ENCODE peak calls at places on chromosomes 16 and 17, in four cellular contexts. J is HEK293T, Q is K562, O is GM12878. V is an unnamed sample.

GRCh38 chr16:13060932-13061331 is 159.5 kb downstream of the SHISA9 start:
- DNase-seq in J (no peak), O (no peak), Q (no peak), V (no peak)

GRCh38 chr16:72371307-72372081 is 199.5 kb upstream of the PMFBP1 start:
- DNase-seq in Q (no peak), O (no peak), J (peak; percentile 54), V (no peak)

GRCh38 chr16:88482630-88483391 is 29.7 kb downstream of the ZFPM1 start:
- DNase-seq in Q (no peak), O (no peak), J (no peak), V (peak; percentile 29)

GRCh38 chr17:60538726-60539125 is 12.7 kb upstream of the APPBP2 start:
- DNase-seq in O (no peak), Q (no peak), J (no peak), V (no peak)

GRCh38 chr16:57711993-57712392 is 17.4 kb downstream of the DRC7 start:
- DNase-seq in O (no peak), J (no peak), Q (no peak), V (no peak)

GRCh38 chr17:51185763-51186332 is 19.6 kb downstream of the NME2 start:
- DNase-seq in J (no peak), O (no peak), Q (no peak), V (no peak)

GRCh38 chr17:74746376-74746775 is 2.1 kb upstream of the NHERF1 start:
- DNase-seq in Q (no peak), O (no peak), J (no peak), V (no peak)

GRCh38 chr17:7946441-7946840 is 14.4 kb downstream of the CNTROB start:
- DNase-seq in Q (no peak), O (no peak), J (no peak), V (no peak)

GRCh38 chr16:49463529-49463928 is 89.9 kb downstream of the C16orf78 start:
- DNase-seq in J (no peak), Q (no peak), O (peak; percentile 72), V (no peak)

GRCh38 chr17:48127371-48128051 is 19.9 kb downstream of the SNX11 start:
- DNase-seq in J (no peak), O (no peak), Q (no peak), V (no peak)

GRCh38 chr16:47644661-47645060 is 183.5 kb downstream of the PHKB start:
- DNase-seq in J (no peak), Q (no peak), O (no peak), V (no peak)

GRCh38 chr17:78252701-78253635 is 21.5 kb downstream of the TMEM235 start:
- DNase-seq in O (no peak), Q (no peak), J (no peak), V (no peak)

GRCh38 chr17:7557825-7558543 is 566 bp upstream of the TNFSF13 start:
- DNase-seq in Q (no peak), J (no peak), O (no peak), V (peak; percentile 52)

GRCh38 chr16:8674413-8675022 is at the start of gene ABAT:
- DNase-seq in J (peak; percentile 93), Q (peak; percentile 97), O (peak; percentile 33), V (peak; percentile 91)

GRCh38 chr16:30948087-30948955 is 547 bp upstream of the ORAI3 start:
- DNase-seq in Q (peak; percentile 65), O (no peak), J (peak; percentile 91), V (peak; percentile 82)

GRCh38 chr17:74960739-74961342 is 11.7 kb downstream of the HID1 start:
- DNase-seq in J (peak; percentile 83), O (no peak), Q (peak; percentile 91), V (peak; percentile 83)

GRCh38 chr17:3845361-3845753 is 689 bp downstream of the NCBP3 start:
- DNase-seq in J (no peak), Q (peak; percentile 31), O (no peak), V (no peak)

GRCh38 chr17:40124279-40125141 is 2.7 kb downstream of the MSL1 start:
- DNase-seq in Q (no peak), O (no peak), J (peak; percentile 5), V (no peak)

GRCh38 chr17:16150251-16150859 is 65.0 kb downstream of the NCOR1 start:
- DNase-seq in O (no peak), Q (no peak), J (no peak), V (no peak)

GRCh38 chr16:81521141-81521626 is 76.6 kb downstream of the CMIP start:
- DNase-seq in J (no peak), O (no peak), Q (peak; percentile 52), V (no peak)

GRCh38 chr17:76497979-76498885 is 3.0 kb downstream of the RHBDF2 start:
- DNase-seq in Q (no peak), O (no peak), J (peak; percentile 43), V (peak; percentile 55)

GRCh38 chr17:6753006-6753445 is 2.8 kb upstream of the XAF1 start:
- DNase-seq in O (no peak), J (no peak), Q (no peak), V (peak; percentile 11)

GRCh38 chr17:78974635-78975591 is 4.8 kb downstream of the LGALS3BP start:
- DNase-seq in Q (peak; percentile 40), O (no peak), J (peak; percentile 52), V (no peak)

GRCh38 chr17:19407601-19408380 is 3.2 kb upstream of the RNF112 start:
- DNase-seq in O (no peak), Q (no peak), J (no peak), V (no peak)

GRCh38 chr16:84302111-84302954 is 7.7 kb downstream of the WFDC1 start:
- DNase-seq in O (no peak), Q (no peak), J (no peak), V (no peak)

GRCh38 chr17:40817103-40817682 is 5.2 kb downstream of the KRT10 start:
- DNase-seq in Q (no peak), J (no peak), O (no peak), V (no peak)

GRCh38 chr16:29962344-29962994 is 590 bp downstream of the TMEM219 start:
- DNase-seq in O (no peak), Q (peak; percentile 16), J (no peak), V (peak; percentile 33)

GRCh38 chr16:68356249-68356918 is 45.6 kb downstream of the PRMT7 start:
- DNase-seq in O (peak; percentile 69), Q (no peak), J (no peak), V (no peak)

DNA sequence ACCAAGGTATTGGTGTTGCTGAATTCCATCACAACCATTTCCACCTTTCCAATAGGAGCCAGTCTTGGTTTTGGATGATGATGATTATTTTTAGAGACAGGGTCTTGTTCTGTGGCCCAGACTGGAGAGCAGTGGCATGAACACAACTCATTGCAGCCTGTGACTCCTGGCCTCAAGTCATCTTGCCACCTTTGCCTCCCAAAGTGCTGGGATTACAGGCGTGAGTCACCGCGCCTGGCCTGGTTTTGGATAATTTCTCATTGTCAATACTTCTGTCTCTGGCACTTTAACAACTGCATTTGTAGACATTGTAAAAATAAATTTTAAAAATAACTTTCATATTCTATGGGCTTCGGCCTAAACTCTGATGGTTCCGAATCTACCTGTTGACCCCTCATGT is 22.6 kb downstream of the STAT5B start:
- DNase-seq in O (no peak), J (no peak), Q (no peak), V (no peak)
- TF ChIP-seq FOXK2 in O (no peak), J (no peak), Q (no peak), V (no peak)

DNA sequence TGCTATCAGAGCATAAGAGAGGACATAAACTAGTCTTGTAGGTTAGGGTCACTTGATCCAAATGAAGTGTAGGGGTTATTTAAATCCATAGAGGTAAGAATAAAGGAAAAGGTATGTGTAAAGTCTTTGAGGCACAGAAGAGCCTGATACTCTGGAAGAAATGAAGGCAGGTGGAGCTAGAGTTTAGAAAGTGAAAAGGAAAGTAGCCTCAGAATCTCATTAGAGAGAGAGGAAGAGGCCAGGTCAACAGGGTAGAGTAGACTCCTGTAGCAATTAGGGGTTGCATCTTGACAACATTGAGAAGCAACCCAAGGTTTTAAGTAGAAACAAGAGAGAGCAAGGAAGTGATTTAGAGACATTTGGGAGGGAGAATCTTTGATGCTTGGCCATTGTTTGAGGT is 235.2 kb upstream of the SOX9 start:
- DNase-seq in O (no peak), J (no peak), Q (no peak), V (no peak)
- TF ChIP-seq FOXK2 in O (no peak), J (no peak), Q (no peak), V (no peak)

DNA sequence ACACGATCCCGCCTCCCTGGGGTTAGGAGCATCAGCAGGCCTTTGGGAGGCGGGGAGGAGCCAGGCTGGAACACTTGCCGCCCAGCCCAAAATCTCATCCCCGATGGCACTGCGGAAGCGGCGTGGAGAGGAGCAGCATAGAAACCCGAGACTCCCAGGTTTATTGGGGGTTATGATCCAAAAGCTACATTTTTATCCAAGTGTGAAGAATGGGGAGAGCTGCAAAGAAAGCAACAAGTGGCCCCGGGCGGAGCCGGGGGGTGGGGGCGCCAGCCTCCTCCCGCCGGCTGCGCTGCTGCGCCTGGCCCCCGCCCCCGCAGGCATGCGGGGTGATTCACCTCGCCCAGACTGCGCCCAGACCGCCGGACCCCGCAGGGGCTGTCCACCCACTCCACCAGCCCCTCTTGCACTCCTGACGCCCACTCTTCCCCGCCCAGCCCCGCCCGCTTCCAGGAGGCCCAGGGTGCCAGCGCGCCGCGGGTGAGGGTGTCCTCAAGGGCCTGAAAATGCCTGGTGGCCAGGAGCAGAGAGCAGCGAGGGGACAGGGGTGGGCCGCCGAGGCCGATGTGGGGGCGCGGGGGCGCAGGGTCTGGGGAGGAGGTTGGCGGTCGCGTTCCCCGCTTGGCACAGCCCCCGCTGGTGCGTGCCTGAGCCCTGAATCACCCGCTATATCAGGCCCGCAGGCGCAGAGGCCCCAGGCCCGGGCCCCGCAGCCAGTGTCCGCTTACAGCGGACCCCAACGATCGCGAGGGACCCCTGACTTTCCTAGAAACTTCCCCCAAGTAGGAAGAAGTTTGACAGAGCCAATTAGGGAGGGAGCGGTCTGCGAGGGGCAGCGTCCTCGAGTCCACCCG is 1.4 kb downstream of the CAVIN1 start:
- DNase-seq in Q (peak; percentile 71), O (no peak), J (peak; percentile 4), V (no peak)
- TF ChIP-seq FOXK2 in Q (no peak), O (no peak), J (no peak), V (no peak)

GRCh38 chr17:67025216-67025792 is 19.1 kb upstream of the CACNG1 start:
- DNase-seq in O (no peak), Q (no peak), J (no peak), V (no peak)

GRCh38 chr17:67026341-67026740 is 18.0 kb upstream of the CACNG1 start:
- DNase-seq in Q (no peak), O (no peak), J (no peak), V (no peak)

GRCh38 chr17:67024736-67025135 is 19.6 kb upstream of the CACNG1 start:
- DNase-seq in Q (no peak), O (no peak), J (no peak), V (no peak)

GRCh38 chr17:67030641-67031040 is 13.7 kb upstream of the CACNG1 start:
- DNase-seq in O (no peak), J (no peak), Q (no peak), V (no peak)

GRCh38 chr17:67027031-67027628 is 17.2 kb upstream of the CACNG1 start:
- DNase-seq in J (no peak), O (no peak), Q (no peak), V (no peak)
- TF ChIP-seq FOXK2 in J (no peak), O (no peak), Q (no peak), V (no peak)

DNA sequence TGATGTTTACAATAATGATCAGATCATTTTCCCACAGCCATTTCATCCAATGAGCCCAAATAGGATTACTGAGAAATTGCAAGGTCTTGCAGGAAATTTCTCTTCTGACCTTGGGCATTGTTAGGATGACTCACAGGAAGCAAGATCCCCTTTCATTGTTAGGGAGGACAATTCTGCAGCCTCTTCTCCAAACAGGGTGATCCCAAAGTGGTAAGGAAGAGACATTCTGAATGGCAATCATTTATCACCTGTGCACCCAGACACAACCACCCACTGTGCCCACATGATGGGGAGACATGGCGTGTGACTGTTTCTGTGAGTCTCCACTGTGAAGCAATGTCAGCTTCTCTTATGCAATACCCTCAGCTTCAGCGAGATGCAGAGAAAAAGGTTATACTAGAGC is 306.7 kb upstream of the XYLT1 start:
- DNase-seq in O (no peak), J (no peak), Q (no peak), V (peak; percentile 12)
- TF ChIP-seq FOXK2 in O (no peak), J (no peak), Q (no peak), V (no peak)